ENCODE peak calls at places on chromosomes 2 and 18, in nine cellular contexts. I is transverse colon; J is aorta; E is fibroblast of mammary gland; D is HFF-Myc; X is A549; U is mesendoderm; S is CD8-positive, alpha-beta memory T cell; B is right cardiac atrium. L is an unnamed sample.

GRCh38 chr2:101546376-101547058 is 71.6 kb upstream of the RFX8 start:
- DNase-seq in I (no peak), J (no peak), E (peak), D (no peak), X (no peak), U (no peak), S (no peak), B (no peak), L (no peak)

GRCh38 chr18:10252952-10253680 is 201.3 kb upstream of the APCDD1 start:
- DNase-seq in I (no peak), J (peak), E (no peak), D (no peak), X (no peak), U (no peak), S (no peak), B (no peak), L (no peak)

GRCh38 chr2:231387904-231388724 is 7.4 kb upstream of the B3GNT7 start:
- DNase-seq in I (no peak), J (peak), E (peak), D (no peak), X (no peak), U (no peak), S (no peak), B (peak), L (no peak)

GRCh38 chr2:20551231-20551944 is 99.5 kb downstream of the HS1BP3 start:
- DNase-seq in I (no peak), J (peak), E (no peak), D (no peak), X (no peak), U (no peak), S (no peak), B (no peak), L (no peak)

GRCh38 chr2:20627712-20628380 is 23.1 kb downstream of the HS1BP3 start:
- DNase-seq in I (no peak), J (peak), E (no peak), D (no peak), X (no peak), U (no peak), S (no peak), B (no peak), L (no peak)

GRCh38 chr2:70686577-70687460 is 81.2 kb downstream of the ADD2 start:
- DNase-seq in I (no peak), J (no peak), E (peak), D (peak), X (peak), U (peak), S (no peak), B (peak), L (no peak)

GRCh38 chr2:23294238-23294637 is 90.7 kb upstream of the KLHL29 start:
- DNase-seq in I (no peak), J (no peak), E (no peak), D (no peak), X (no peak), U (peak), S (no peak), B (no peak), L (no peak)

GRCh38 chr2:28469304-28469703 is 26.6 kb upstream of the PLB1 start:
- DNase-seq in I (no peak), J (no peak), E (peak), D (no peak), X (no peak), U (no peak), S (no peak), B (peak), L (no peak)

GRCh38 chr2:206232287-206233035 is 42.0 kb upstream of the ZDBF2 start:
- DNase-seq in I (no peak), J (no peak), E (no peak), D (no peak), X (no peak), U (no peak), S (no peak), B (no peak), L (no peak)

GRCh38 chr2:240151477-240152031 is 11.1 kb upstream of the OTOS start:
- DNase-seq in I (no peak), J (peak), E (no peak), D (no peak), X (no peak), U (no peak), S (no peak), B (no peak), L (no peak)

GRCh38 chr18:21264651-21265050 is 22.6 kb downstream of the GREB1L start:
- DNase-seq in I (peak), J (no peak), E (peak), D (no peak), X (no peak), U (peak), S (no peak), B (no peak), L (no peak)

GRCh38 chr2:48414980-48415764 is 114.8 kb upstream of the STON1 start:
- DNase-seq in I (no peak), J (no peak), E (peak), D (peak), X (no peak), U (peak), S (no peak), B (no peak), L (no peak)

GRCh38 chr2:9692392-9693137 is 61.8 kb upstream of the YWHAQ start:
- DNase-seq in I (peak), J (peak), E (peak), D (no peak), X (no peak), U (no peak), S (no peak), B (peak), L (no peak)

GRCh38 chr18:79779700-79780190 is 18.0 kb upstream of the KCNG2 start:
- DNase-seq in I (no peak), J (peak), E (no peak), D (no peak), X (no peak), U (no peak), S (no peak), B (no peak), L (no peak)

GRCh38 chr2:126910637-126911036 is 11.9 kb downstream of the TEX51 start:
- DNase-seq in I (no peak), J (no peak), E (no peak), D (no peak), X (no peak), U (no peak), S (no peak), B (no peak), L (no peak)

GRCh38 chr2:132252894-132253264 is 91.1 kb upstream of the ANKRD30BL start:
- DNase-seq in I (no peak), J (no peak), E (no peak), D (no peak), X (no peak), U (no peak), S (no peak), B (no peak), L (no peak)

GRCh38 chr2:127217470-127218325 is 2.4 kb downstream of the CYP27C1 start:
- DNase-seq in I (no peak), J (no peak), E (no peak), D (no peak), X (peak), U (peak), S (no peak), B (no peak), L (peak)

GRCh38 chr2:31429759-31430438 is 15.4 kb upstream of the XDH start:
- DNase-seq in I (peak), J (no peak), E (peak), D (no peak), X (peak), U (no peak), S (no peak), B (no peak), L (peak)

GRCh38 chr2:26503238-26503880 is 25.4 kb upstream of the OTOF start:
- DNase-seq in I (peak), J (peak), E (peak), D (peak), X (peak), U (peak), S (peak), B (peak), L (peak)
- H3K4me3 ChIP-seq in I (peak), J (peak), E (peak), D (peak), X (peak), U (no peak), S (peak), B (peak), L (peak)

DNA sequence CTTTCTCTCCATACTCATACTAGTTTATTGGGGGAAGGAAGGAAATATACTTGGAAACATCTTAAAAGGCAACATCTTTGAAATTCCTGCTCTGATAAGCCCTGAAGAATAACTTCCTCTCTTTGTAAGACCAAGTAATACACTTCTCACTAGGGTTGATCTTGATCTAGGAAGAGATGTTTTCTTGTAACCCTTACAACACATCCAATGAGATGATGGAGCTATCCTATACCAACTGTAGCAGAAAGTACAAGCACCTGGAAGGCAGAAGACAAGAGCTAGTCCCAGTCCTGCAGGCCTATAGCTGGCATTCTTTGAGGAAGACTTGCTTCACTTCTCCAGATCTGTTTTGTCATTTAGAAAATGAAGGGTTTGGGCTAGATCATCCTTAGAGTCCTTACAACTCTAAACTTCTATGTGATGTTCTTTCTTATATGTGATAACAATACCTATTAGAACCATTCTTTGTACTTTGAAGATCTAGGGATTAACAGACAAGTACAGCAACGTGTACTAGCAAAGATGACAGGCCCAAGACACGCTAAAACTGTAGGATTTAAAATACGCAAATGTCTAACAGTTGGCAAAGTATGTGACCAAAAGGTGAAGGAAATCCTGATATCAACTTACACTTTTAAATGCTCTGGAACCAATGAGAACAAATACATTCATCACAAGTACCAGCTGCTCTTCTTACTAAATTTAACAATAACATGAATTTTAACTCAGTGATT is 1.8 kb downstream of the ANKRD44 start:
- DNase-seq in I (no peak), J (no peak), E (no peak), D (no peak), X (no peak), U (no peak), S (no peak), B (no peak), L (no peak)
- H3K4me3 ChIP-seq in I (peak), J (peak), E (no peak), D (no peak), X (no peak), U (no peak), S (peak), B (peak), L (no peak)

DNA sequence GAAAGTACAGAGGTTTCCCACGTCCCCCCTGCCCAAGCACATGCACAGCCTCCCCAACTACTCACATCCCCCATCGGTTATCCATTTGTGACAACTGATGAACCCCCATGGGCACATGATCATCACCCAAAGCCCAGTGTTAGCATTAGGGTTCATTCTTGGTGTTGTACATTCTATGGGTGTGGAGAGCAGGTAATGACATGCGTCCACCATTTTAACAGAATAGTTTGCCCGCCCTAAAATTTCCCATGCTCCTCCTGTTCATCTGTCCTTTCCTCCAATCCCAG is 74.3 kb downstream of the LONRF2 start:
- DNase-seq in I (no peak), J (no peak), E (no peak), D (no peak), X (no peak), U (no peak), S (no peak), B (no peak), L (no peak)
- H3K4me3 ChIP-seq in I (no peak), J (no peak), E (no peak), D (no peak), X (no peak), U (no peak), S (no peak), B (no peak), L (no peak)

GRCh38 chr2:218995972-218996644 is 2.9 kb upstream of the CRYBA2 start:
- DNase-seq in I (peak), J (peak), E (peak), D (peak), X (peak), U (peak), S (peak), B (peak), L (no peak)
- H3K4me3 ChIP-seq in I (peak), J (no peak), E (peak), D (peak), X (peak), U (no peak), S (no peak), B (peak), L (peak)

GRCh38 chr18:24181806-24182205 is 42.9 kb downstream of the CABYR start:
- DNase-seq in I (no peak), J (no peak), E (no peak), D (no peak), X (no peak), U (no peak), S (no peak), B (no peak), L (no peak)
- H3K4me3 ChIP-seq in I (no peak), J (no peak), E (no peak), D (no peak), X (no peak), U (no peak), S (no peak), B (no peak), L (no peak)

DNA sequence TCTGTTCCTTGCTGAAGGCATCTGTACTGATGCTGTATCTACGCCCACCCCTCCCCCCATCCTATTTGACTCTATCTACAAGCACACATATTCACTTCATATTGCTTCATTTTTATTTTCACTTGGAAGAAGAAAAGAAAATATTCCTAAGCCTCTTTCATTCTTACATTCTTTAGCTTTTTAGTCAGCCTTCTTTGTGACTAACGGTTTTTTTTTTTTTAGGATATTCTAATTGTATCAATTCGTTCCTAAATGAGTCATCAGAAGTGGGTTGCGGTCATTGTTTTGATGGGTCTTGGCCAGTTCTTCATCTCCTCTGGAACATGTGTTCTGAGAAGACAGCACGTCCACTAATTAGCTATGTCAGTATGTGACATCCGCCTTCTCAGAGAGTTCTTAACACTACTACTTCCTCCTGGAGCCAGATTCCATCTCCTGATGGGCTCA is 88.7 kb downstream of the MYO1B start:
- DNase-seq in I (no peak), J (no peak), E (peak), D (peak), X (no peak), U (no peak), S (no peak), B (no peak), L (no peak)
- H3K4me3 ChIP-seq in I (no peak), J (no peak), E (no peak), D (no peak), X (no peak), U (no peak), S (no peak), B (no peak), L (no peak)

GRCh38 chr2:16218161-16218560 is 277.8 kb downstream of the MYCN start:
- DNase-seq in I (no peak), J (no peak), E (no peak), D (no peak), X (no peak), U (no peak), S (no peak), B (no peak), L (no peak)
- H3K4me3 ChIP-seq in I (no peak), J (no peak), E (no peak), D (no peak), X (no peak), U (no peak), S (no peak), B (no peak), L (no peak)

DNA sequence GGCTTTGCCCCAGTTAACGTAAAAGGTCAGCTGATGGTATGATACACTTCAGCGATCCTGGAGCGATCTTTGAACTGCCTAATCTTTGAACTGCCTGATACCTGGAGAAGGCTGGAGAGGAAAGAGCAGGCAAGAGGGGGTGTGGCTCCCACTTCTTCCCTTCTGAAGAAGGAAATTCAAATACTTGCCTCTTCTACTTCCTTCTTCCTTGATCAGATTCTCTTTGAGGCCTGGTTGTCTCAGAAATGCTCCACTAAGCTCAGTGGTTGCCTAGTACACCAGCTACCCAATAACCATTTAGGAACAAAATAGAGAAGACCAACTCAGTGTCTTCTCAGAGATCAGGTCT is 638 bp downstream of the GALM start:
- DNase-seq in I (peak), J (no peak), E (peak), D (no peak), X (no peak), U (no peak), S (no peak), B (no peak), L (no peak)
- H3K4me3 ChIP-seq in I (peak), J (peak), E (peak), D (peak), X (peak), U (peak), S (peak), B (peak), L (peak)